ENCODE peak calls at places on chromosomes 6 and 20, in four cellular contexts. A is GM23248, I is sciatic nerve, Y is heart left ventricle. H is an unnamed sample.

GRCh38 chr6:95866732-95867131 is 149.0 kb upstream of the FUT9 start:
- DNase-seq in A (no peak), I (no peak), Y (no peak), H (no peak)

GRCh38 chr6:70124882-70125535 is 177.9 kb downstream of the COL9A1 start:
- DNase-seq in A (peak; percentile 85), I (no peak), Y (no peak), H (no peak)

GRCh38 chr20:9241232-9241692 is 172.4 kb downstream of the PLCB4 start:
- DNase-seq in A (peak; percentile 63), I (no peak), Y (no peak), H (no peak)

GRCh38 chr6:9481292-9482029 is 933.4 kb downstream of the TFAP2A start:
- DNase-seq in A (peak; percentile 32), I (no peak), Y (no peak), H (no peak)

GRCh38 chr20:2093200-2093781 is 8.3 kb upstream of the STK35 start:
- DNase-seq in A (peak; percentile 41), I (no peak), Y (no peak), H (no peak)

GRCh38 chr6:134730013-134730412 is 219.9 kb downstream of the ALDH8A1 start:
- DNase-seq in A (no peak), I (no peak), Y (no peak), H (no peak)

GRCh38 chr6:147528511-147529145 is 20.1 kb downstream of the SAMD5 start:
- DNase-seq in A (no peak), I (no peak), Y (no peak), H (no peak)

GRCh38 chr6:49541936-49542335 is 8.5 kb upstream of the C6orf141 start:
- DNase-seq in A (no peak), I (no peak), Y (no peak), H (no peak)

GRCh38 chr20:31826074-31826473 is 6.9 kb downstream of the MYLK2 start:
- DNase-seq in A (no peak), I (no peak), Y (no peak), H (no peak)

GRCh38 chr20:51365670-51366069 is 176.8 kb downstream of the NFATC2 start:
- DNase-seq in A (peak; percentile 91), I (no peak), Y (no peak), H (peak; percentile 39)

GRCh38 chr6:169244684-169245383 is 8.8 kb downstream of the THBS2 start:
- DNase-seq in A (no peak), I (peak; percentile 36), Y (no peak), H (no peak)

GRCh38 chr20:10524034-10524476 is 89.0 kb downstream of the SLX4IP start:
- DNase-seq in A (no peak), I (peak; percentile 72), Y (peak; percentile 48), H (peak; percentile 89)

GRCh38 chr6:100657678-100658330 is 193.1 kb upstream of the SIM1 start:
- DNase-seq in A (peak; percentile 55), I (no peak), Y (no peak), H (no peak)

GRCh38 chr6:1604347-1604990 is 5.2 kb upstream of the FOXC1 start:
- DNase-seq in A (peak; percentile 80), I (peak; percentile 85), Y (peak; percentile 67), H (peak; percentile 82)

GRCh38 chr6:146990821-146991798 is 213.1 kb upstream of the STXBP5 start:
- DNase-seq in A (peak; percentile 64), I (no peak), Y (no peak), H (no peak)

GRCh38 chr6:161189891-161190290 is 84.0 kb downstream of the AGPAT4 start:
- DNase-seq in A (peak; percentile 27), I (no peak), Y (no peak), H (no peak)

GRCh38 chr6:139695361-139695760 is 320.9 kb upstream of the CITED2 start:
- DNase-seq in A (no peak), I (no peak), Y (no peak), H (no peak)

GRCh38 chr6:15712813-15713212 is 50.0 kb upstream of the DTNBP1 start:
- DNase-seq in A (no peak), I (no peak), Y (no peak), H (no peak)

GRCh38 chr20:9269280-9269971 is 200.5 kb downstream of the PLCB4 start:
- DNase-seq in A (peak; percentile 64), I (no peak), Y (no peak), H (no peak)

GRCh38 chr6:145948328-145948727 is 15.8 kb downstream of the SHPRH start:
- DNase-seq in A (peak; percentile 51), I (no peak), Y (no peak), H (no peak)

GRCh38 chr6:12751694-12752304 is 35.2 kb downstream of the PHACTR1 start:
- DNase-seq in A (peak; percentile 69), I (peak; percentile 66), Y (peak; percentile 50), H (no peak)

GRCh38 chr6:109236140-109237081 is 141.1 kb downstream of the CEP57L1 start:
- DNase-seq in A (no peak), I (no peak), Y (no peak), H (no peak)

GRCh38 chr6:96302991-96303390 is 218.6 kb upstream of the UFL1 start:
- DNase-seq in A (no peak), I (no peak), Y (no peak), H (no peak)

GRCh38 chr6:157407637-157408036 is 26.6 kb downstream of the ZDHHC14 start:
- DNase-seq in A (no peak), I (no peak), Y (no peak), H (no peak)

GRCh38 chr6:41530476-41530875 is 15.7 kb upstream of the FOXP4 start:
- DNase-seq in A (no peak), I (no peak), Y (no peak), H (no peak)

GRCh38 chr6:154962751-154963150 is 32.4 kb upstream of the TIAM2 start:
- DNase-seq in A (peak; percentile 76), I (no peak), Y (no peak), H (no peak)

GRCh38 chr20:4957939-4958362 is 43.4 kb downstream of the SLC23A2 start:
- DNase-seq in A (peak; percentile 51), I (no peak), Y (no peak), H (no peak)

GRCh38 chr6:74091133-74091793 is 395.3 kb downstream of the CD109 start:
- DNase-seq in A (peak; percentile 67), I (no peak), Y (no peak), H (no peak)

GRCh38 chr6:132780770-132781371 is 17.6 kb downstream of the SLC18B1 start:
- DNase-seq in A (peak; percentile 63), I (no peak), Y (no peak), H (no peak)

GRCh38 chr6:151870375-151870774 is 62.9 kb downstream of the ESR1 start:
- DNase-seq in A (peak; percentile 21), I (no peak), Y (no peak), H (no peak)

GRCh38 chr6:6224933-6225486 is 95.5 kb downstream of the F13A1 start:
- DNase-seq in A (no peak), I (no peak), Y (no peak), H (no peak)

GRCh38 chr20:62267543-62267942 is 29.2 kb downstream of the OSBPL2 start:
- DNase-seq in A (no peak), I (no peak), Y (peak; percentile 48), H (no peak)

GRCh38 chr20:6635034-6635736 is 132.3 kb upstream of the BMP2 start:
- DNase-seq in A (no peak), I (no peak), Y (no peak), H (no peak)

GRCh38 chr20:22762576-22763256 is 178.3 kb upstream of the FOXA2 start:
- DNase-seq in A (no peak), I (no peak), Y (no peak), H (no peak)

GRCh38 chr6:4369616-4370015 is 234.2 kb upstream of the ECI2 start:
- DNase-seq in A (peak; percentile 87), I (no peak), Y (peak; percentile 45), H (no peak)

GRCh38 chr6:82182756-82183155 is 64.8 kb downstream of the IBTK start:
- DNase-seq in A (peak; percentile 77), I (no peak), Y (no peak), H (no peak)

GRCh38 chr6:107144014-107144413 is 28.7 kb upstream of the BEND3 start:
- DNase-seq in A (no peak), I (no peak), Y (no peak), H (no peak)

GRCh38 chr6:36608788-36609563 is 14.8 kb downstream of the SRSF3 start:
- DNase-seq in A (peak; percentile 45), I (peak; percentile 19), Y (no peak), H (peak; percentile 20)

GRCh38 chr6:149052350-149053106 is 265.0 kb upstream of the TAB2 start:
- DNase-seq in A (no peak), I (no peak), Y (no peak), H (no peak)